ENCODE peak calls at places on chromosomes 3 and 15, in six cellular contexts. H, Z, Y, R, Q and U are unnamed samples.

GRCh38 chr15:69784808-69785550 is 312.7 kb downstream of the TLE3 start:
- DNase-seq in H (no peak), Z (no peak), Y (no peak), R (peak; percentile 37), Q (no peak), U (no peak)

GRCh38 chr3:129663045-129663446 is 56.6 kb upstream of the PLXND1 start:
- DNase-seq in H (no peak), Z (no peak), Y (no peak), R (no peak), Q (no peak), U (no peak)

GRCh38 chr3:32544894-32545293 is 25.8 kb downstream of the DYNC1LI1 start:
- DNase-seq in H (no peak), Z (no peak), Y (no peak), R (no peak), Q (no peak), U (no peak)

GRCh38 chr3:45642731-45643152 is 46.5 kb upstream of the SACM1L start:
- DNase-seq in H (no peak), Z (peak; percentile 72), Y (no peak), R (no peak), Q (no peak), U (no peak)

GRCh38 chr3:55327131-55327920 is 159.8 kb downstream of the WNT5A start:
- DNase-seq in H (no peak), Z (no peak), Y (no peak), R (peak; percentile 62), Q (no peak), U (no peak)

GRCh38 chr3:63508305-63508704 is 144.2 kb upstream of the SNTN start:
- DNase-seq in H (no peak), Z (no peak), Y (no peak), R (no peak), Q (no peak), U (no peak)

GRCh38 chr15:70424937-70425411 is 327.3 kb upstream of the TLE3 start:
- DNase-seq in H (no peak), Z (no peak), Y (no peak), R (no peak), Q (no peak), U (no peak)

GRCh38 chr3:73143821-73144237 is 82.4 kb downstream of the EBLN2 start:
- DNase-seq in H (no peak), Z (no peak), Y (no peak), R (peak; percentile 6), Q (no peak), U (no peak)

GRCh38 chr3:30696403-30696819 is 90.0 kb downstream of the TGFBR2 start:
- DNase-seq in H (no peak), Z (no peak), Y (no peak), R (no peak), Q (no peak), U (no peak)

GRCh38 chr3:195596648-195597628 is 13.2 kb upstream of the APOD start:
- DNase-seq in H (no peak), Z (no peak), Y (no peak), R (no peak), Q (no peak), U (no peak)

GRCh38 chr15:82021992-82022391 is 23.8 kb downstream of the MEX3B start:
- DNase-seq in H (no peak), Z (no peak), Y (peak; percentile 14), R (no peak), Q (no peak), U (no peak)

GRCh38 chr15:41659855-41660234 is 360 bp upstream of the MGA start:
- DNase-seq in H (no peak), Z (no peak), Y (no peak), R (no peak), Q (no peak), U (no peak)

GRCh38 chr15:29316422-29316821 is 46.8 kb upstream of the NSMCE3 start:
- DNase-seq in H (no peak), Z (no peak), Y (no peak), R (no peak), Q (no peak), U (no peak)

GRCh38 chr3:61060421-61060861 is 190.8 kb downstream of the FHIT start:
- DNase-seq in H (no peak), Z (no peak), Y (no peak), R (no peak), Q (no peak), U (no peak)

GRCh38 chr3:42025388-42026138 is 63.7 kb upstream of the ULK4 start:
- DNase-seq in H (peak; percentile 85), Z (peak; percentile 94), Y (no peak), R (peak; percentile 97), Q (peak; percentile 50), U (peak; percentile 94)

GRCh38 chr3:60674870-60675269 is 576.4 kb downstream of the FHIT start:
- DNase-seq in H (no peak), Z (no peak), Y (no peak), R (no peak), Q (no peak), U (no peak)